ENCODE peak calls at places on chromosome 19, in ten cellular contexts. One of them, this sample, is unnamed.

GRCh38 chr19:2974342-2974932 is 2.9 kb upstream of the TLE6 start:
- DNase-seq in SK-N-SH: no peak
- DNase-seq in HCT116: no peak
- DNase-seq in HepG2: no peak
- DNase-seq in endothelial cell of umbilical vein: no peak
- DNase-seq in H1: no peak
- DNase-seq in WTC11: no peak
- DNase-seq in A549: no peak
- DNase-seq in K562: peak
- DNase-seq in GM12878: no peak
- DNase-seq in this sample: peak

GRCh38 chr19:47713046-47714021 is at the start of gene EHD2:
- DNase-seq in WTC11: peak
- DNase-seq in HCT116: no peak
- DNase-seq in SK-N-SH: peak
- DNase-seq in A549: peak
- DNase-seq in endothelial cell of umbilical vein: peak
- DNase-seq in GM12878: no peak
- DNase-seq in HepG2: no peak
- DNase-seq in H1: peak
- DNase-seq in K562: peak
- DNase-seq in this sample: peak

GRCh38 chr19:49390978-49391304 is 2.9 kb downstream of the KASH5 start:
- DNase-seq in GM12878: no peak
- DNase-seq in K562: peak
- DNase-seq in WTC11: no peak
- DNase-seq in A549: no peak
- DNase-seq in SK-N-SH: no peak
- DNase-seq in H1: no peak
- DNase-seq in HCT116: no peak
- DNase-seq in endothelial cell of umbilical vein: no peak
- DNase-seq in HepG2: no peak
- DNase-seq in this sample: no peak

GRCh38 chr19:12924621-12925310 is 5.7 kb upstream of the SYCE2 start:
- DNase-seq in HepG2: no peak
- DNase-seq in K562: no peak
- DNase-seq in HCT116: no peak
- DNase-seq in A549: no peak
- DNase-seq in GM12878: no peak
- DNase-seq in H1: no peak
- DNase-seq in endothelial cell of umbilical vein: no peak
- DNase-seq in SK-N-SH: no peak
- DNase-seq in WTC11: no peak
- DNase-seq in this sample: no peak

GRCh38 chr19:3860499-3860898 is 8.3 kb downstream of the ZFR2 start:
- DNase-seq in HepG2: no peak
- DNase-seq in SK-N-SH: no peak
- DNase-seq in endothelial cell of umbilical vein: no peak
- DNase-seq in GM12878: no peak
- DNase-seq in H1: no peak
- DNase-seq in A549: no peak
- DNase-seq in HCT116: no peak
- DNase-seq in WTC11: no peak
- DNase-seq in K562: no peak
- DNase-seq in this sample: no peak

GRCh38 chr19:49472936-49473335 is 1.1 kb upstream of the FLT3LG start:
- DNase-seq in GM12878: no peak
- DNase-seq in SK-N-SH: no peak
- DNase-seq in WTC11: no peak
- DNase-seq in H1: no peak
- DNase-seq in A549: no peak
- DNase-seq in K562: no peak
- DNase-seq in HCT116: no peak
- DNase-seq in endothelial cell of umbilical vein: no peak
- DNase-seq in HepG2: no peak
- DNase-seq in this sample: no peak

GRCh38 chr19:58451358-58452101 is at the start of gene ZNF324B:
- DNase-seq in K562: peak
- DNase-seq in H1: peak
- DNase-seq in HepG2: peak
- DNase-seq in GM12878: peak
- DNase-seq in A549: peak
- DNase-seq in HCT116: peak
- DNase-seq in SK-N-SH: peak
- DNase-seq in WTC11: peak
- DNase-seq in endothelial cell of umbilical vein: peak
- DNase-seq in this sample: peak

GRCh38 chr19:18995804-18996241 is 37.5 kb downstream of the SUGP2 start:
- DNase-seq in SK-N-SH: peak
- DNase-seq in H1: peak
- DNase-seq in GM12878: no peak
- DNase-seq in endothelial cell of umbilical vein: peak
- DNase-seq in A549: peak
- DNase-seq in K562: peak
- DNase-seq in WTC11: peak
- DNase-seq in HCT116: peak
- DNase-seq in HepG2: peak
- DNase-seq in this sample: peak

GRCh38 chr19:2529473-2529918 is 53.6 kb downstream of the GADD45B start:
- DNase-seq in A549: peak
- DNase-seq in H1: no peak
- DNase-seq in GM12878: no peak
- DNase-seq in WTC11: no peak
- DNase-seq in HepG2: peak
- DNase-seq in HCT116: peak
- DNase-seq in K562: no peak
- DNase-seq in endothelial cell of umbilical vein: peak
- DNase-seq in SK-N-SH: no peak
- DNase-seq in this sample: peak

GRCh38 chr19:33878136-33878535 is 81.5 kb downstream of the KCTD15 start:
- DNase-seq in A549: no peak
- DNase-seq in WTC11: no peak
- DNase-seq in H1: no peak
- DNase-seq in GM12878: no peak
- DNase-seq in SK-N-SH: no peak
- DNase-seq in HepG2: no peak
- DNase-seq in K562: no peak
- DNase-seq in HCT116: no peak
- DNase-seq in endothelial cell of umbilical vein: no peak
- DNase-seq in this sample: no peak

DNA sequence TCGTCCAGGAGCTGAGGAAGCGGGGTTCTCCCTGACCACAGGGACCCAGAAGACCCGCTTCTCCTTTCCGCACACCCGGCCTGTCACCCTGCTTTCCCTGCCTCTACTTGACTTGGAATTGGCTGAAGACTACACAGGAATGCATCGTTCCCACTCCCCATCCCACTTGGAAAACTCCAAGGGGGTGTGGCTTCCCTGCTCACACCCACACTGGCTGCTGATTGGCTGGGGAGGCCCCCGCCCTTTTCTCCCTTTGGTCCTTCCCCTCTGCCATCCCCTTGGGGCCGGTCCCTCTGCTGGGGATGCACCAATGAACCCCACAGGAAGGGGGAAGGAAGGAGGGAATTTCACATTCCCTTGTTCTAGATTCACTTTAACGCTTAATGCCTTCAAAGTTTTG is 18.9 kb downstream of the VASP start:
- DNase-seq in SK-N-SH: peak
- DNase-seq in endothelial cell of umbilical vein: peak
- DNase-seq in A549: peak
- DNase-seq in K562: peak
- DNase-seq in HCT116: no peak
- DNase-seq in GM12878: no peak
- DNase-seq in HepG2: peak
- DNase-seq in H1: peak
- DNase-seq in WTC11: peak
- DNase-seq in this sample: peak
- TF ChIP-seq MAX in SK-N-SH: no peak
- TF ChIP-seq MAX in endothelial cell of umbilical vein: no peak
- TF ChIP-seq MAX in A549: no peak
- TF ChIP-seq MAX in K562: no peak
- TF ChIP-seq MAX in HCT116: no peak
- TF ChIP-seq MAX in GM12878: no peak
- TF ChIP-seq MAX in HepG2: no peak
- TF ChIP-seq MAX in H1: no peak
- TF ChIP-seq MAX in WTC11: no peak
- TF ChIP-seq MAX in this sample: no peak

DNA sequence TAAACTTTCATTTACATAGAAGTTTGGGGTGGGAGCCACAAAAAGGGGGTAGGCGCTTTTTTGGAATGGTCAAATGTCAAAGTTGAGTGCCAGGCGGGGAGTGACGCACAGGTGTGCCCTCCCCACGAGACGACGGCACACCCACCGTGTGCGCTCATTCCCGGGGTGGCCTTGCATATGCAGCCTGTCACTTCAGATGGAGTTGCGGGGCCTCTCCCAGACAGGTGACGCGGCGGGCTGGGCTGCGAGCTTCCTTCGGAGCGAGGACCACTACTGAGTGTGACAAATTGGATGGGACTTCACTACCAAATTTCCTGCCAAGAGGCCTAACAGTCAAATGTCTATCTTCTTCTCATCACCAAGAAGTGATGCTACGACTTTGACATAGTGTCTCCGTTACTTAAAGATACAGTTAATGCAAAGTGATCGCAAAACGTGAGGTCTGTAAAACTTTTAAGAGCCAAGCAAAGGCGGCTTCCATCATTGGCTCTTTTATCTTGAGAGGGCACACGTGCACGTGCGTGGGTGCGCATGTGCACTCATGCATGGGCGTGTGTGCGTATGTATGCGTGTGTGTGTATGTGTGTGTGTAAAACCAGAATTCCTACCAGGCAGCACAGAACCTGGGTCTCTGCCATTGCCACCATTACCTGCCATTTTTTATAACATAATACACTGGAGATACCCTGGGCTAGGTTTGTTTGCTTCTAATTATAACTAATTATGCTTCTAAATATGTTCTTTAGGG is 43.1 kb downstream of the TSHZ3 start:
- DNase-seq in K562: no peak
- DNase-seq in HepG2: no peak
- DNase-seq in SK-N-SH: no peak
- DNase-seq in A549: no peak
- DNase-seq in H1: no peak
- DNase-seq in WTC11: no peak
- DNase-seq in endothelial cell of umbilical vein: no peak
- DNase-seq in HCT116: no peak
- DNase-seq in GM12878: no peak
- DNase-seq in this sample: no peak
- TF ChIP-seq MAX in K562: no peak
- TF ChIP-seq MAX in HepG2: no peak
- TF ChIP-seq MAX in SK-N-SH: no peak
- TF ChIP-seq MAX in A549: no peak
- TF ChIP-seq MAX in H1: no peak
- TF ChIP-seq MAX in WTC11: no peak
- TF ChIP-seq MAX in endothelial cell of umbilical vein: no peak
- TF ChIP-seq MAX in HCT116: no peak
- TF ChIP-seq MAX in GM12878: no peak
- TF ChIP-seq MAX in this sample: no peak

GRCh38 chr19:6743071-6743470 is 3.6 kb downstream of the TRIP10 start:
- DNase-seq in K562: no peak
- DNase-seq in HCT116: no peak
- DNase-seq in HepG2: no peak
- DNase-seq in H1: no peak
- DNase-seq in GM12878: no peak
- DNase-seq in WTC11: no peak
- DNase-seq in SK-N-SH: no peak
- DNase-seq in endothelial cell of umbilical vein: no peak
- DNase-seq in A549: no peak
- DNase-seq in this sample: no peak

GRCh38 chr19:6744381-6745288 is 5.2 kb downstream of the TRIP10 start:
- DNase-seq in HepG2: no peak
- DNase-seq in K562: no peak
- DNase-seq in SK-N-SH: no peak
- DNase-seq in WTC11: no peak
- DNase-seq in endothelial cell of umbilical vein: peak
- DNase-seq in A549: peak
- DNase-seq in GM12878: no peak
- DNase-seq in HCT116: no peak
- DNase-seq in H1: no peak
- DNase-seq in this sample: no peak

GRCh38 chr19:6740589-6741348 is 1.3 kb downstream of the TRIP10 start:
- DNase-seq in HepG2: no peak
- DNase-seq in SK-N-SH: peak
- DNase-seq in A549: peak
- DNase-seq in endothelial cell of umbilical vein: peak
- DNase-seq in HCT116: no peak
- DNase-seq in GM12878: no peak
- DNase-seq in K562: peak
- DNase-seq in H1: no peak
- DNase-seq in WTC11: peak
- DNase-seq in this sample: peak

GRCh38 chr19:6745965-6746364 is 6.5 kb downstream of the TRIP10 start:
- DNase-seq in H1: no peak
- DNase-seq in A549: no peak
- DNase-seq in K562: no peak
- DNase-seq in endothelial cell of umbilical vein: no peak
- DNase-seq in HepG2: no peak
- DNase-seq in SK-N-SH: no peak
- DNase-seq in HCT116: no peak
- DNase-seq in WTC11: no peak
- DNase-seq in GM12878: no peak
- DNase-seq in this sample: no peak

DNA sequence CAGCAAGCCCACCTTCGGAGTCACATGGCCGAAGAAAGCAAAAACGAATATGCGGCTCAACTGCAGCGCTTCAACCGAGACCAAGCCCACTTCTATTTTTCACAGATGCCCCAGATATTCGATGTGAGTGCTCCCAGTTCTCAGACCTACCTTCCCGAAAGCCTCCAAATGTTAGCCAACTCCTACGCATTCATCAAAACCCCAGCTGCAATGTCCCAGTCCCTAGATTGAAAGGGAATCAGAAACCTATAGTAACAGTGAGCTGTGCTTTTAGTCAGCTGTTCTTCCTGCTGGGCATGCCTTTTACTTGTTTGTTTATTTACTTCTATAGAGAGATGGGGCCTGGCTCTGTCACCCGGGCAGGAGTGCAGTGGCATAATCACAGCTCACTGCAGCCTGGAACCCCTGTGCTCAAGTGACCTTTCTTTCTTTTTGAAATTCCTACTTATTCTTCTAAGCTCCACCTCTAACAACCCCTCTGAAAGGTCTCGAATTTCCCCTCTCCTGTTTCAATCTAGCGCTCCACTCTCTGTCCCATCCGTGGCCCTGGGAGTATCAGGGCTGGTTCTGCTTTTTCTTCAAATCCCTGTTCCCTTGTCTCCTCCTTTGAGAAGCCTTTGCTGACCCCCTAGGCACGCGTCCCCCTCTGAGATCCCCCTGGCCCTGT is 4.4 kb downstream of the TRIP10 start:
- DNase-seq in WTC11: no peak
- DNase-seq in HCT116: no peak
- DNase-seq in HepG2: no peak
- DNase-seq in GM12878: no peak
- DNase-seq in SK-N-SH: no peak
- DNase-seq in endothelial cell of umbilical vein: no peak
- DNase-seq in H1: no peak
- DNase-seq in A549: no peak
- DNase-seq in K562: no peak
- DNase-seq in this sample: no peak
- TF ChIP-seq MAX in WTC11: no peak
- TF ChIP-seq MAX in HCT116: no peak
- TF ChIP-seq MAX in HepG2: no peak
- TF ChIP-seq MAX in GM12878: no peak
- TF ChIP-seq MAX in SK-N-SH: no peak
- TF ChIP-seq MAX in endothelial cell of umbilical vein: no peak
- TF ChIP-seq MAX in H1: no peak
- TF ChIP-seq MAX in A549: no peak
- TF ChIP-seq MAX in K562: no peak
- TF ChIP-seq MAX in this sample: no peak

GRCh38 chr19:6754653-6755463 is 12.4 kb downstream of the SH2D3A start:
- DNase-seq in K562: no peak
- DNase-seq in GM12878: no peak
- DNase-seq in SK-N-SH: no peak
- DNase-seq in endothelial cell of umbilical vein: no peak
- DNase-seq in H1: no peak
- DNase-seq in HCT116: no peak
- DNase-seq in WTC11: no peak
- DNase-seq in A549: no peak
- DNase-seq in HepG2: no peak
- DNase-seq in this sample: no peak
- TF ChIP-seq MAX in K562: no peak
- TF ChIP-seq MAX in GM12878: no peak
- TF ChIP-seq MAX in SK-N-SH: no peak
- TF ChIP-seq MAX in endothelial cell of umbilical vein: no peak
- TF ChIP-seq MAX in H1: no peak
- TF ChIP-seq MAX in HCT116: no peak
- TF ChIP-seq MAX in WTC11: no peak
- TF ChIP-seq MAX in A549: no peak
- TF ChIP-seq MAX in HepG2: no peak
- TF ChIP-seq MAX in this sample: no peak